ENCODE peak calls at places on chromosomes 4 and X, in five cellular contexts. One of them, this sample, is unnamed.

GRCh38 chr4:120841580-120841979 is 80.9 kb downstream of the PRDM5 start:
- DNase-seq in spleen: no peak
- DNase-seq in GM12891: no peak
- DNase-seq in lower leg skin: no peak
- DNase-seq in erythroblast: no peak
- DNase-seq in this sample: no peak

GRCh38 chr4:93157984-93158383 is 670.6 kb upstream of the ATOH1 start:
- DNase-seq in spleen: no peak
- DNase-seq in GM12891: no peak
- DNase-seq in lower leg skin: no peak
- DNase-seq in erythroblast: no peak
- DNase-seq in this sample: no peak

GRCh38 chr4:26826721-26827120 is 33.9 kb upstream of the STIM2 start:
- DNase-seq in spleen: no peak
- DNase-seq in GM12891: peak
- DNase-seq in lower leg skin: peak
- DNase-seq in erythroblast: no peak
- DNase-seq in this sample: no peak

GRCh38 chr4:179145746-179146530 is 1703.7 kb upstream of the AGA start:
- DNase-seq in spleen: no peak
- DNase-seq in GM12891: no peak
- DNase-seq in lower leg skin: no peak
- DNase-seq in erythroblast: no peak
- DNase-seq in this sample: no peak

GRCh38 chr4:170794532-170794931 is 704.8 kb upstream of the AADAT start:
- DNase-seq in spleen: no peak
- DNase-seq in GM12891: no peak
- DNase-seq in lower leg skin: no peak
- DNase-seq in erythroblast: no peak
- DNase-seq in this sample: no peak

GRCh38 chrX:7223271-7223670 is 75.3 kb upstream of the PUDP start:
- DNase-seq in spleen: no peak
- DNase-seq in GM12891: no peak
- DNase-seq in lower leg skin: no peak
- DNase-seq in erythroblast: no peak
- DNase-seq in this sample: no peak

GRCh38 chr4:112082954-112083586 is 62.2 kb upstream of the FAM241A start:
- DNase-seq in spleen: no peak
- DNase-seq in GM12891: no peak
- DNase-seq in lower leg skin: no peak
- DNase-seq in erythroblast: no peak
- DNase-seq in this sample: peak

GRCh38 chr4:10048931-10049655 is 27.8 kb upstream of the SLC2A9 start:
- DNase-seq in spleen: no peak
- DNase-seq in GM12891: no peak
- DNase-seq in lower leg skin: no peak
- DNase-seq in erythroblast: no peak
- DNase-seq in this sample: no peak

GRCh38 chrX:30874851-30875250 is 14.2 kb downstream of the TAB3 start:
- DNase-seq in spleen: no peak
- DNase-seq in GM12891: no peak
- DNase-seq in lower leg skin: no peak
- DNase-seq in erythroblast: no peak
- DNase-seq in this sample: no peak

GRCh38 chrX:150566734-150567182 is 1.7 kb upstream of the MTM1 start:
- DNase-seq in spleen: no peak
- DNase-seq in GM12891: no peak
- DNase-seq in lower leg skin: no peak
- DNase-seq in erythroblast: no peak
- DNase-seq in this sample: no peak

GRCh38 chr4:56468097-56468422 is 643 bp downstream of the SRP72 start:
- DNase-seq in spleen: no peak
- DNase-seq in GM12891: peak
- DNase-seq in lower leg skin: peak
- DNase-seq in erythroblast: no peak
- DNase-seq in this sample: no peak

GRCh38 chrX:15143050-15143824 is 126.6 kb downstream of the ASB9 start:
- DNase-seq in spleen: peak
- DNase-seq in GM12891: no peak
- DNase-seq in lower leg skin: peak
- DNase-seq in erythroblast: peak
- DNase-seq in this sample: no peak

GRCh38 chrX:81202413-81202794 is 502 bp downstream of the SH3BGRL start:
- DNase-seq in spleen: no peak
- DNase-seq in GM12891: no peak
- DNase-seq in lower leg skin: no peak
- DNase-seq in erythroblast: peak
- DNase-seq in this sample: no peak

GRCh38 chrX:151825927-151826471 is 86.7 kb upstream of the MAGEA4 start:
- DNase-seq in spleen: no peak
- DNase-seq in GM12891: no peak
- DNase-seq in lower leg skin: peak
- DNase-seq in erythroblast: no peak
- DNase-seq in this sample: no peak

GRCh38 chrX:95059909-95060308 is 1385.9 kb downstream of the FAM133A start:
- DNase-seq in spleen: no peak
- DNase-seq in GM12891: no peak
- DNase-seq in lower leg skin: no peak
- DNase-seq in erythroblast: no peak
- DNase-seq in this sample: no peak

GRCh38 chr4:161538941-161539340 is 624.9 kb downstream of the FSTL5 start:
- DNase-seq in spleen: no peak
- DNase-seq in GM12891: no peak
- DNase-seq in lower leg skin: no peak
- DNase-seq in erythroblast: no peak
- DNase-seq in this sample: no peak

GRCh38 chrX:19177710-19178109 is 55.4 kb upstream of the ADGRG2 start:
- DNase-seq in spleen: no peak
- DNase-seq in GM12891: no peak
- DNase-seq in lower leg skin: no peak
- DNase-seq in erythroblast: no peak
- DNase-seq in this sample: no peak

GRCh38 chr4:61468091-61468720 is 268.1 kb downstream of the ADGRL3 start:
- DNase-seq in spleen: no peak
- DNase-seq in GM12891: no peak
- DNase-seq in lower leg skin: no peak
- DNase-seq in erythroblast: no peak
- DNase-seq in this sample: no peak

GRCh38 chrX:47226071-47226470 is 6.7 kb upstream of the USP11 start:
- DNase-seq in spleen: peak
- DNase-seq in GM12891: no peak
- DNase-seq in lower leg skin: no peak
- DNase-seq in erythroblast: no peak
- DNase-seq in this sample: no peak

GRCh38 chrX:9456250-9457074 is 8.4 kb upstream of the TBL1X start:
- DNase-seq in spleen: no peak
- DNase-seq in GM12891: no peak
- DNase-seq in lower leg skin: no peak
- DNase-seq in erythroblast: no peak
- DNase-seq in this sample: no peak

GRCh38 chr4:10054571-10055041 is 33.3 kb upstream of the SLC2A9 start:
- DNase-seq in spleen: no peak
- DNase-seq in GM12891: no peak
- DNase-seq in lower leg skin: no peak
- DNase-seq in erythroblast: no peak
- DNase-seq in this sample: no peak

GRCh38 chrX:120301497-120301896 is 9.8 kb downstream of the TMEM255A start:
- DNase-seq in spleen: no peak
- DNase-seq in GM12891: no peak
- DNase-seq in lower leg skin: no peak
- DNase-seq in erythroblast: no peak
- DNase-seq in this sample: no peak

GRCh38 chrX:120304241-120304640 is 7.0 kb downstream of the TMEM255A start:
- DNase-seq in spleen: no peak
- DNase-seq in GM12891: no peak
- DNase-seq in lower leg skin: no peak
- DNase-seq in erythroblast: no peak
- DNase-seq in this sample: no peak

GRCh38 chrX:120301960-120302359 is 9.3 kb downstream of the TMEM255A start:
- DNase-seq in spleen: no peak
- DNase-seq in GM12891: no peak
- DNase-seq in lower leg skin: no peak
- DNase-seq in erythroblast: no peak
- DNase-seq in this sample: no peak

GRCh38 chrX:120299928-120300327 is 11.3 kb downstream of the TMEM255A start:
- DNase-seq in spleen: no peak
- DNase-seq in GM12891: no peak
- DNase-seq in lower leg skin: no peak
- DNase-seq in erythroblast: peak
- DNase-seq in this sample: no peak

DNA sequence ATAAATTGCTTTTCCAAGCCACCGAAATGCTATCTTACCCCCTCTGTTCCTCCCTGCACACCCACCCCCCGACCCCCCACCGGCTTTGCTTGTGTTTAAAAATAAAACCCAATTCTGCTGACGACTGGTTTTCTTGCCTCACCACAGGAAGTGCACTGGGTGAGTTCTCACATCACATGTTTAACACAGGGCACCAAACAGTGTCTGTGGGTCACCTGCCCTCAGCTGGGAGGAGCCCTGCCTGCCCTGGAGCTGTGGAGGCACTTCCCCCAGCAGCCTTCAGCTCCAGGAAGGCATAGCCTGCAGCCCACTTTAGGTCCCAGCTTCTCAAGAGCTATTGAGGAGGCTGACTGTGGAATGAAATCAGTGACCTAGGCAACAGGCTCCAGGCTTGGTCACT is 8.8 kb downstream of the TMEM255A start:
- DNase-seq in spleen: peak
- DNase-seq in GM12891: no peak
- DNase-seq in lower leg skin: no peak
- DNase-seq in erythroblast: no peak
- DNase-seq in this sample: no peak
- TF ChIP-seq POLR2A in spleen: no peak
- TF ChIP-seq POLR2A in GM12891: no peak
- TF ChIP-seq POLR2A in lower leg skin: no peak
- TF ChIP-seq POLR2A in erythroblast: no peak
- TF ChIP-seq POLR2A in this sample: no peak

DNA sequence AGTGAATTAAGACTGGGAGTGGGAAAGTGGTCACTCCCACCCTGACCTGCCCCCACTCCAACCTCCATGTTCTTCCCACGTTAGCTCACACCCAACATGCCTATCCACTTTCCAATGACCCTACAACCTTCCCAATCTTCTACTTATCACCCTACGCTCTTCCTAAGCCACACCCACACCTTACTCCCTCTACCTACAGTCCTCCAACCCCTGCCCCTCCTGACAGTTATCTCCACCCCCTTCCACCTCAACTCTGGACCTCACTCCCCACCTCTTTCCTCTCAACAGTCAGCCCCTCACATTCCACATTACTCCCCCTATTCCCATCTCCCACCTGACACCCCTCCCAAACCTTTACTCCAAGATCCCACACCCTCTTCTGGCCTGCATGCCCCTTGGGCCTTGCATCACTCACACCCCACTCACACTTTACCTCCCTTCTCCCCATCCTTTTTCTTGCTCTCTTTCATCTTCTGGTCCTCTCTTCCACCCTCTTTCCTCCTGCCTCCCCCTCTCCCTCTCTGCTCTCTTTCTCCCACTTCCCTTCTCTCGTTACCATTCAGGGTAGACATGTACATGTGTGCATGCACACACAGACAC is 6.9 kb downstream of the NALF2 start:
- DNase-seq in spleen: no peak
- DNase-seq in GM12891: no peak
- DNase-seq in lower leg skin: no peak
- DNase-seq in erythroblast: no peak
- DNase-seq in this sample: no peak
- TF ChIP-seq POLR2A in spleen: no peak
- TF ChIP-seq POLR2A in GM12891: no peak
- TF ChIP-seq POLR2A in lower leg skin: no peak
- TF ChIP-seq POLR2A in erythroblast: no peak
- TF ChIP-seq POLR2A in this sample: no peak

GRCh38 chrX:13775837-13776236 is 41.1 kb downstream of the GPM6B start:
- DNase-seq in spleen: no peak
- DNase-seq in GM12891: no peak
- DNase-seq in lower leg skin: no peak
- DNase-seq in erythroblast: no peak
- DNase-seq in this sample: no peak

GRCh38 chrX:13774696-13775095 is 40.1 kb downstream of the OFD1 start:
- DNase-seq in spleen: no peak
- DNase-seq in GM12891: no peak
- DNase-seq in lower leg skin: no peak
- DNase-seq in erythroblast: no peak
- DNase-seq in this sample: no peak

GRCh38 chrX:13776387-13776786 is 40.5 kb downstream of the GPM6B start:
- DNase-seq in spleen: no peak
- DNase-seq in GM12891: no peak
- DNase-seq in lower leg skin: no peak
- DNase-seq in erythroblast: no peak
- DNase-seq in this sample: no peak

GRCh38 chrX:13780868-13781427 is 35.9 kb downstream of the GPM6B start:
- DNase-seq in spleen: no peak
- DNase-seq in GM12891: no peak
- DNase-seq in lower leg skin: no peak
- DNase-seq in erythroblast: no peak
- DNase-seq in this sample: no peak

DNA sequence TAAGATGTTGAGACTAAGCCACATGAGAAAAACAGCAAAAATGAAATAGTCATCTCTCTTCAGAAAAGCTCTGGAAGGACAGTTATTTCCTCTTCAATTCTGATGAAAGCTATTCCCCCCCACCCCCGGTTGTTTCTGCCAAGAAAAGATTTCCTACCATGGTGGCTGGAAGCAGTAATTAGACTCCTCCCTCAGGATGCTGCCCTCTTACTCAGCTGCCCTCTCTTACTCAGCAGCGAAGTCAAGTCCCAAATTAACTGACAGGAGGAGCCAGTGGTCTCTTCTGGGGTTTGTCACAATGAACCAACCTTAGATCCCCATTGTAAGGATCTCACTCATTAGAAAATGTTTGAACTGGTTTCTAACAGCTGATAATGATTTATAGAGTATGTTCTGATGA is 38.0 kb downstream of the GPM6B start:
- DNase-seq in spleen: no peak
- DNase-seq in GM12891: no peak
- DNase-seq in lower leg skin: no peak
- DNase-seq in erythroblast: no peak
- DNase-seq in this sample: peak
- TF ChIP-seq POLR2A in spleen: no peak
- TF ChIP-seq POLR2A in GM12891: no peak
- TF ChIP-seq POLR2A in lower leg skin: no peak
- TF ChIP-seq POLR2A in erythroblast: no peak
- TF ChIP-seq POLR2A in this sample: no peak

GRCh38 chr4:185532795-185533324 is 2.4 kb downstream of the PDLIM3 start:
- DNase-seq in spleen: no peak
- DNase-seq in GM12891: no peak
- DNase-seq in lower leg skin: no peak
- DNase-seq in erythroblast: no peak
- DNase-seq in this sample: no peak

GRCh38 chr4:185538806-185539205 is 3.5 kb upstream of the PDLIM3 start:
- DNase-seq in spleen: no peak
- DNase-seq in GM12891: no peak
- DNase-seq in lower leg skin: no peak
- DNase-seq in erythroblast: no peak
- DNase-seq in this sample: no peak

GRCh38 chr4:185534534-185534849 is 815 bp downstream of the PDLIM3 start:
- DNase-seq in spleen: no peak
- DNase-seq in GM12891: no peak
- DNase-seq in lower leg skin: no peak
- DNase-seq in erythroblast: no peak
- DNase-seq in this sample: no peak

GRCh38 chr4:185534850-185535761 is at the start of gene PDLIM3:
- DNase-seq in spleen: peak
- DNase-seq in GM12891: peak
- DNase-seq in lower leg skin: no peak
- DNase-seq in erythroblast: no peak
- DNase-seq in this sample: peak

GRCh38 chr4:185535818-185536729 is 767 bp upstream of the PDLIM3 start:
- DNase-seq in spleen: no peak
- DNase-seq in GM12891: no peak
- DNase-seq in lower leg skin: no peak
- DNase-seq in erythroblast: no peak
- DNase-seq in this sample: no peak
- TF ChIP-seq POLR2A in spleen: no peak
- TF ChIP-seq POLR2A in GM12891: no peak
- TF ChIP-seq POLR2A in lower leg skin: no peak
- TF ChIP-seq POLR2A in erythroblast: no peak
- TF ChIP-seq POLR2A in this sample: no peak